ENCODE peak calls at places on chromosomes 11 and 22, in six cellular contexts. C, B, S, G, P and T are unnamed samples.

GRCh38 chr11:17711836-17712235 is 7.5 kb upstream of the MYOD1 start:
- DNase-seq in G (no peak), P (no peak), C (no peak), B (no peak), S (no peak), T (no peak)

GRCh38 chr11:95577716-95578460 is 211.7 kb downstream of the FAM76B start:
- DNase-seq in B (peak; percentile 79), G (peak; percentile 29), C (no peak), S (no peak), P (no peak), T (no peak)

GRCh38 chr11:3126207-3126865 is 38.8 kb downstream of the OSBPL5 start:
- DNase-seq in G (no peak), B (no peak), P (no peak), C (peak; percentile 55), S (no peak), T (no peak)

GRCh38 chr11:898540-899190 is 11.9 kb downstream of the CHID1 start:
- DNase-seq in G (no peak), B (no peak), P (no peak), C (no peak), S (peak; percentile 56), T (no peak)

GRCh38 chr11:130431337-130431773 is 2.9 kb upstream of the ADAMTS8 start:
- DNase-seq in P (peak; percentile 68), S (peak; percentile 69), B (peak; percentile 68), C (no peak), G (no peak), T (peak; percentile 88)

GRCh38 chr11:115085461-115086220 is 407.3 kb downstream of the NXPE2 start:
- DNase-seq in C (no peak), G (no peak), P (no peak), B (no peak), S (no peak), T (no peak)

GRCh38 chr11:126476256-126476970 is 120.9 kb downstream of the ST3GAL4 start:
- DNase-seq in S (no peak), P (no peak), B (no peak), C (no peak), G (no peak), T (no peak)

GRCh38 chr11:132312161-132312560 is 941.7 kb downstream of the NTM start:
- DNase-seq in S (no peak), G (no peak), B (peak; percentile 84), P (no peak), C (no peak), T (no peak)

GRCh38 chr22:17847360-17848078 is 73.2 kb upstream of the BID start:
- DNase-seq in G (no peak), C (no peak), S (no peak), P (no peak), B (no peak), T (no peak)

GRCh38 chr11:118294053-118294452 is 10.5 kb upstream of the CD3E start:
- DNase-seq in P (no peak), G (no peak), S (no peak), B (no peak), C (no peak), T (no peak)

GRCh38 chr11:45929486-45930030 is 7.1 kb downstream of the LARGE2 start:
- DNase-seq in S (no peak), C (no peak), B (no peak), G (no peak), P (no peak), T (no peak)
- H3K4me3 ChIP-seq in S (no peak overlapping the region), C (no peak overlapping the region), B (no peak overlapping the region), G (no peak overlapping the region), P (peak overlapping the region; percentile 40), T (no peak overlapping the region)

GRCh38 chr11:76209671-76209955 is 3.3 kb upstream of the WNT11 start:
- DNase-seq in P (no peak), B (no peak), G (no peak), S (no peak), C (no peak), T (no peak)
- H3K4me3 ChIP-seq in P (peak overlapping the region; percentile 66), B (peak overlapping the region; percentile 46), G (peak overlapping the region; percentile 25), S (peak overlapping the region; percentile 60), C (peak overlapping the region; percentile 52), T (peak overlapping the region; percentile 78)

DNA sequence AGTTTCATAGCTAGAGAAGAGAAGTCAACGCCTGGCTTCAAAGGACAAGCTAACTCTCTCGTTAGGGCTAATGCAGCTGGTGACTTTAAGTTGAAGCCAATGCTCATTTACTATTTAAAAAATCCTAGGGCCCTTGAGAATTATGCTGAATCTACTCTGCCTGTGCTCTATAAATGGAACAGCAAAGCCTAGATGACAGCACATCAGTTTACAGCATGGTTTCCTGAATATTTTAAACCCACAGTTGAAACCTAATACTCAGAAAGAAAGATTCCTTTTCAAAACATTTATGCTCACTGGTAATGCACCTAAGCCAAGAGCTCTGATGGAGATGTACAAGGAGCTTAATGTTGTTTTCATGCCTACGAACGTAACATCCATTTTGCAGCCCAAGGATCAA is 14.7 kb downstream of the XNDC1N start:
- DNase-seq in C (no peak), G (no peak), B (no peak), S (no peak), P (no peak), T (no peak)
- H3K4me3 ChIP-seq in C (no peak overlapping the region), G (no peak overlapping the region), B (no peak overlapping the region), S (no peak overlapping the region), P (no peak overlapping the region), T (no peak overlapping the region)

DNA sequence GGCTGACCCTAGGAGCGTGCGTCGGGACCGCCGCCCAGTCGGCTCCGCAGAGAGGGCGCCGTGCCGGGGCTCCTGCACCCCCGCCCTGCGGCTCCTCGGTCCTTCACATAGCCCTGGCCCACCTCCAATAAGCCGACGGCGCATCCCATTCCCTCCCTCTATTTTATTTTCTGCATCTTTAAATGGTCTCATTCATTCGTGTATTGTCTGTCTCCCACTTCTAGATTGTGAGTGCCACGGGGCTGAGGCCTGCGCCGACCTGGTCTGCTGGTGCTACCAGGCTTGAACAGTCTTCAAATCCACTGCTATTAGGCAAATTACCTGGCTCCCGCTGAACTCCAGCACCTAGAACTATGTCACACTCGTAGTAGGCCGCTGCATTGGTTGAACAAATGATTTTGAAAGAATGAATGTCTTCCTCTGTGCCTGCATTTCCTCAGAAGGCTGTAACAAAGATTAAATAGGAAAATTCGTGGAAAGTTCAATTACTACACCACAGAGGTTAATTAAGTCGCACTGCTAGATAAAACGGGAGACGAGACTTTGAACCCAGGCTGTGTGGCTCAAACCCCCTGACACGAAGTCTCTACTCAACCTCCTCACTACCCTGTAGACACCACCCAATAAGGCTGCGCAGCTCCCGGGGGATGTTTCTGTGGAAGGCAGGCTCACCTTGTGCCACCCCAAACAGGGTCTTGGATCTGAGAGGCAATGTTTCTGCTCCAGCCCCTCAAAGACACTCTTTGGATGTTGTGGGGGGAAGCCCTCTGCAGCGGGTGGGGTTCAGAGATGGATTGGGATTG is 1.2 kb upstream of the PPP1R14B start:
- DNase-seq in B (no peak), P (no peak), S (no peak), G (no peak), C (no peak), T (no peak)
- H3K4me3 ChIP-seq in B (peak overlapping the region; percentile 70), P (peak overlapping the region; percentile 98), S (peak overlapping the region; percentile 84), G (peak overlapping the region; percentile 75), C (peak overlapping the region; percentile 61), T (peak overlapping the region; percentile 35)

GRCh38 chr11:44952500-44953260 is 2.0 kb upstream of the TP53I11 start:
- DNase-seq in C (no peak), B (no peak), S (no peak), G (no peak), P (no peak), T (no peak)
- H3K4me3 ChIP-seq in C (no peak overlapping the region), B (no peak overlapping the region), S (no peak overlapping the region), G (no peak overlapping the region), P (no peak overlapping the region), T (no peak overlapping the region)

GRCh38 chr11:105273660-105274280 is 134.2 kb upstream of the CARD18 start:
- DNase-seq in P (no peak), C (no peak), S (no peak), B (no peak), G (no peak), T (no peak)

GRCh38 chr11:105269862-105270261 is 130.3 kb upstream of the CARD18 start:
- DNase-seq in B (no peak), P (no peak), C (no peak), G (no peak), S (no peak), T (no peak)

DNA sequence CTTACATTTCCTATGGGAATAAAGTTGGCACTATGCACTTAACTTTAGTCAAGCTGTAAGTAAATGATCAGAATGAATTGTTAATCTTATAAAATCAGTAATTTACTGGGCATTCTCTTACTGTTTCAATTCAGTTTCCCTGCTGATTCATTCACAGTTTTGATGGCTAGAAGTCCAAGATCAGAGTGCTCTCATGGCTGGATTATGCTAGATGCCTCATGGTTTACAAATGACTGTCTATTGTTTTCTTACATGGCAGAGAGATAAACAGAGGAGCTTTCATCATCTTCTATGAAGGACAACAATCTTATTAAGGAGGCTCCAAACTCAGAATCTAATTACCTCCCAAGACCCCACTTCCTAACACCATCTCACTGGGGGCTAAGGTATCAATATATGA is 135.1 kb upstream of the CARD18 start:
- DNase-seq in B (no peak), C (no peak), P (no peak), S (no peak), G (no peak), T (no peak)
- H3K4me3 ChIP-seq in B (no peak overlapping the region), C (no peak overlapping the region), P (no peak overlapping the region), S (no peak overlapping the region), G (no peak overlapping the region), T (no peak overlapping the region)

GRCh38 chr22:20389288-20389687 is 4.7 kb upstream of the ZNF74 start:
- DNase-seq in G (no peak), B (no peak), S (no peak), P (no peak), C (no peak), T (no peak)
- H3K4me3 ChIP-seq in G (no peak overlapping the region), B (no peak overlapping the region), S (no peak overlapping the region), P (no peak overlapping the region), C (no peak overlapping the region), T (no peak overlapping the region)

DNA sequence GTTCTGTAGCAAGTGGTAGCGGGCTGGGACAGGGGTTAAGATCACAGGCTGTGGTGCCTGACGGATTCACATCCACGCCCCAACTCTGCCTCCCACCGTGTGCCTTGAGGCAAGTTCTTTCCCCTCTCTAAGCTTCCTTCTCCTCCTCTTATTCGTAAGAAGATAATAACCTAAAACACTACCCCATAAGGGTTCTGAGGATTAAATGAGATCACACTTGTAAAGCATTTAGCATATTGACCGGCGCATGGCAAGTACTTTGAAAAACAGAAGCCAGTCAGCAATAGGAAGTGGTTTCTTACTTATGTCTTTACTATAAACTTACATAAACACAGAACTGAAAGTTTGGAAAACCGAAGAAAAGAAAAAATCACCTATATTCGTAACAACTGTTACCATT is 15.5 kb upstream of the LMO2 start:
- DNase-seq in B (no peak), P (no peak), C (no peak), S (no peak), G (no peak), T (no peak)
- H3K4me3 ChIP-seq in B (no peak overlapping the region), P (no peak overlapping the region), C (no peak overlapping the region), S (no peak overlapping the region), G (no peak overlapping the region), T (no peak overlapping the region)

GRCh38 chr11:28232649-28233048 is 124.5 kb downstream of the METTL15 start:
- DNase-seq in S (no peak), G (no peak), B (no peak), P (no peak), C (no peak), T (no peak)
- H3K4me3 ChIP-seq in S (no peak overlapping the region), G (no peak overlapping the region), B (no peak overlapping the region), P (no peak overlapping the region), C (no peak overlapping the region), T (no peak overlapping the region)